ENCODE peak calls at places on chromosomes 3 and 15, in four cellular contexts. I is A172, U is T-helper 2 cell, V is HS-27A. W is an unnamed sample.
A peak's percentile ranks its signal among the peaks of the same experiment; 100 is the strongest.

GRCh38 chr3:129061077-129061887 is 703 bp downstream of the GP9 start:
- DNase-seq in U (no peak), I (no peak), V (no peak), W (no peak)

GRCh38 chr3:124246949-124247348 is 255.0 kb upstream of the ROPN1 start:
- DNase-seq in V (no peak), I (peak; percentile 38), U (peak; percentile 5), W (no peak)

GRCh38 chr15:69489101-69489571 is 36.5 kb downstream of the RPLP1 start:
- DNase-seq in I (no peak), U (no peak), V (no peak), W (no peak)

GRCh38 chr3:157865449-157865862 is 240.8 kb downstream of the SHOX2 start:
- DNase-seq in I (no peak), V (no peak), U (peak; percentile 51), W (no peak)

GRCh38 chr3:123791898-123792297 is 92.2 kb downstream of the MYLK start:
- DNase-seq in U (no peak), I (no peak), V (no peak), W (no peak)

GRCh38 chr15:57597431-57597830 is 5.7 kb downstream of the MYZAP start:
- DNase-seq in I (no peak), V (no peak), U (no peak), W (no peak)

GRCh38 chr3:47512416-47513124 is 942 bp downstream of the ELP6 start:
- DNase-seq in U (peak; percentile 52), V (no peak), I (no peak), W (peak; percentile 1)

GRCh38 chr3:39531681-39532080 is 64.2 kb downstream of the MOBP start:
- DNase-seq in V (no peak), I (peak; percentile 51), U (no peak), W (no peak)

GRCh38 chr3:141828487-141829284 is 47.8 kb upstream of the ATP1B3 start:
- DNase-seq in I (peak; percentile 32), V (no peak), U (no peak), W (no peak)

GRCh38 chr15:41241251-41241964 is 10.3 kb downstream of the CHP1 start:
- DNase-seq in V (no peak), I (no peak), U (no peak), W (no peak)

GRCh38 chr15:96327155-96327741 is 3.3 kb upstream of the NR2F2 start:
- DNase-seq in U (peak; percentile 53), V (no peak), I (peak; percentile 82), W (no peak)

GRCh38 chr3:175456496-175456895 is 597.4 kb downstream of the NAALADL2 start:
- DNase-seq in I (no peak), V (no peak), U (no peak), W (no peak)

GRCh38 chr15:101346928-101347327 is 51.9 kb upstream of the SNRPA1 start:
- DNase-seq in I (no peak), V (no peak), U (no peak), W (no peak)

GRCh38 chr3:9897408-9898372 is 5.0 kb upstream of the IL17RE start:
- DNase-seq in I (peak; percentile 74), U (no peak), V (no peak), W (no peak)

GRCh38 chr15:74580538-74581350 is 34.9 kb upstream of the CLK3 start:
- DNase-seq in U (peak; percentile 45), I (no peak), V (no peak), W (no peak)

W was measured in T follicular helper cell.